ENCODE peak calls at places on chromosomes 6 and 20, in four cellular contexts. D, F, P and V are unnamed samples. For H3K36me3, the result is how much of the 10 kb centered on the place peaks cover.

GRCh38 chr6:167497387-167498056 is 172.6 kb downstream of the TTLL2 start:
- DNase-seq in P (no peak), D (peak), F (no peak), V (no peak)

GRCh38 chr20:57662028-57662312 is 41.7 kb upstream of the ZBP1 start:
- DNase-seq in D (no peak), F (no peak), P (no peak), V (no peak)

GRCh38 chr6:147578159-147578558 is 69.7 kb downstream of the SAMD5 start:
- DNase-seq in D (no peak), P (no peak), F (no peak), V (no peak)

GRCh38 chr6:2626381-2626780 is 124.3 kb downstream of the MYLK4 start:
- DNase-seq in F (no peak), P (no peak), D (peak), V (no peak)

GRCh38 chr6:43665376-43665775 is 20.5 kb downstream of the RSPH9 start:
- DNase-seq in D (no peak), F (no peak), P (no peak), V (peak)

GRCh38 chr6:29552512-29553051 is 7.0 kb downstream of the UBD start:
- DNase-seq in P (no peak), F (peak), D (peak), V (peak)

GRCh38 chr6:116410945-116411623 is 40.3 kb downstream of the DSE start:
- DNase-seq in F (no peak), P (no peak), D (peak), V (no peak)

GRCh38 chr6:149059557-149059956 is 258.0 kb upstream of the TAB2 start:
- DNase-seq in F (no peak), P (no peak), D (no peak), V (peak)

GRCh38 chr6:34616230-34616591 is 60.1 kb upstream of the SPDEF start:
- DNase-seq in P (no peak), F (no peak), D (no peak), V (no peak)

GRCh38 chr20:50879649-50880550 is 51.3 kb downstream of the ADNP start:
- DNase-seq in P (no peak), D (no peak), F (no peak), V (no peak)

GRCh38 chr20:56249244-56249955 is 868 bp downstream of the MC3R start:
- DNase-seq in F (peak), D (no peak), P (no peak), V (peak)

GRCh38 chr6:13098808-13099570 is 229.3 kb downstream of the TBC1D7 start:
- DNase-seq in P (no peak), F (no peak), D (no peak), V (no peak)

GRCh38 chr20:36604952-36605308 is 649 bp upstream of the RAB5IF start:
- DNase-seq in F (no peak), D (no peak), P (no peak), V (no peak)

GRCh38 chr6:159152014-159152413 is 17.2 kb upstream of the FNDC1 start:
- DNase-seq in F (no peak), D (no peak), P (no peak), V (no peak)

GRCh38 chr6:153117986-153118886 is 12.8 kb downstream of the RGS17 start:
- DNase-seq in D (peak), P (no peak), F (no peak), V (peak)

GRCh38 chr6:141488466-141488865 is 644.3 kb upstream of the GJE1 start:
- DNase-seq in F (no peak), D (peak), P (no peak), V (no peak)

GRCh38 chr6:165232277-165232654 is 77.1 kb downstream of the C6orf118 start:
- DNase-seq in D (no peak), F (no peak), P (no peak), V (no peak)

GRCh38 chr20:33842346-33842745 is 31.2 kb downstream of the CHMP4B start:
- DNase-seq in D (no peak), P (no peak), F (no peak), V (no peak)

GRCh38 chr6:163414367-163415175 is at the start of gene QKI:
- DNase-seq in F (peak), D (peak), P (peak), V (peak)

GRCh38 chr6:34389034-34389433 is 3.4 kb downstream of the NUDT3 start:
- DNase-seq in F (no peak), D (no peak), P (no peak), V (no peak)

GRCh38 chr6:45543298-45544235 is 165.8 kb upstream of the SUPT3H start:
- DNase-seq in F (no peak), P (no peak), D (peak), V (no peak)

GRCh38 chr6:9437836-9438235 is 977.0 kb downstream of the TFAP2A start:
- DNase-seq in D (no peak), F (no peak), P (no peak), V (no peak)

GRCh38 chr6:77015350-77015749 is 447.9 kb downstream of the HTR1B start:
- DNase-seq in F (no peak), D (peak), P (no peak), V (no peak)

GRCh38 chr6:169398342-169399105 is 144.9 kb upstream of the THBS2 start:
- DNase-seq in F (no peak), P (no peak), D (no peak), V (no peak)

GRCh38 chr20:11454966-11455799 is 462.5 kb upstream of the BTBD3 start:
- DNase-seq in D (peak), F (no peak), P (no peak), V (peak)

GRCh38 chr6:40555092-40555491 is 32.1 kb downstream of the LRFN2 start:
- DNase-seq in D (no peak), P (no peak), F (no peak), V (no peak)

GRCh38 chr20:33830371-33830770 is 19.2 kb downstream of the CHMP4B start:
- DNase-seq in P (no peak), F (no peak), D (peak), V (no peak)

GRCh38 chr20:36155991-36156390 is 1.5 kb downstream of the EPB41L1 start:
- DNase-seq in F (no peak), P (no peak), D (no peak), V (no peak)

GRCh38 chr6:43247115-43247999 is 4.1 kb downstream of the TTBK1 start:
- DNase-seq in F (no peak), D (peak), P (peak), V (no peak)

GRCh38 chr6:76026101-76026500 is 46.4 kb downstream of the IMPG1 start:
- DNase-seq in P (peak), D (peak), F (peak), V (no peak)

GRCh38 chr20:4041748-4042411 is 26.5 kb upstream of the RNF24 start:
- DNase-seq in P (no peak), D (peak), F (peak), V (peak)

GRCh38 chr6:38982470-38982869 is 66.1 kb upstream of the GLP1R start:
- DNase-seq in P (no peak), F (no peak), D (no peak), V (no peak)

GRCh38 chr6:111403388-111403787 is 79.6 kb downstream of the REV3L start:
- DNase-seq in F (no peak), P (no peak), D (no peak), V (no peak)

GRCh38 chr6:41021832-41022231 is 17.2 kb downstream of the UNC5CL start:
- DNase-seq in F (no peak), D (peak), P (no peak), V (no peak)

GRCh38 chr20:17822540-17823155 is 122.9 kb downstream of the BANF2 start:
- DNase-seq in P (no peak), F (no peak), D (no peak), V (no peak)
- H2AK5ac ChIP-seq in P (no peak), F (no peak), D (no peak), V (no peak)

GRCh38 chr6:82959385-82959941 is 106.2 kb downstream of the UBE3D start:
- DNase-seq in F (peak), D (peak), P (peak), V (peak)
- H2BK12ac ChIP-seq in F (peak), D (peak), P (no peak), V (no peak)

DNA sequence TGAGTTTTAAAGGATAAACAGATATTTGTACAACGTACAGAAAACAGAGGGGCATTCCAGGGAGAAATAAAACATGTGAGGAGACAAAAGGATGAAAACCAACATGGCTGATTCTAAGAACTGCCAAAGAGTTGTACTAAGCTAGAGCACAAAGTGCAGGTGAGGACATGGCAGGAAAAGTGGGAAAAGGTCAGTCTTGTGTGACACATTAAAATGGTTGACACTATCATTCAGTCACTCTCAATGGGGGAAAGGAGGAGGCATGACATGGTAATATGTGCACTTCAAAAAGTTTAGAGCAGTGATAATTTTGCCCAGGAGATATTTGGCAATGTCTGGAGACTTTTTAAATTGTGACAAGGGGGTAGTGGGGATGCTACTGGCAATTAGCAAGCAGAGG is 21.8 kb downstream of the PHIP start:
- DNase-seq in P (no peak), F (no peak), D (no peak), V (no peak)
- H3K36me3 ChIP-seq in P (half or more), F (under half), D (under half), V (under half)

GRCh38 chr20:19981091-19981490 is 36.1 kb upstream of the NAA20 start:
- DNase-seq in P (no peak), F (no peak), D (peak), V (no peak)

GRCh38 chr20:19991826-19992225 is 25.3 kb upstream of the NAA20 start:
- DNase-seq in P (no peak), F (no peak), D (peak), V (no peak)

GRCh38 chr20:19986419-19986818 is 30.7 kb upstream of the NAA20 start:
- DNase-seq in D (peak), P (no peak), F (no peak), V (no peak)

GRCh38 chr20:19990911-19991707 is 26.1 kb upstream of the NAA20 start:
- DNase-seq in F (no peak), P (no peak), D (no peak), V (peak)

DNA sequence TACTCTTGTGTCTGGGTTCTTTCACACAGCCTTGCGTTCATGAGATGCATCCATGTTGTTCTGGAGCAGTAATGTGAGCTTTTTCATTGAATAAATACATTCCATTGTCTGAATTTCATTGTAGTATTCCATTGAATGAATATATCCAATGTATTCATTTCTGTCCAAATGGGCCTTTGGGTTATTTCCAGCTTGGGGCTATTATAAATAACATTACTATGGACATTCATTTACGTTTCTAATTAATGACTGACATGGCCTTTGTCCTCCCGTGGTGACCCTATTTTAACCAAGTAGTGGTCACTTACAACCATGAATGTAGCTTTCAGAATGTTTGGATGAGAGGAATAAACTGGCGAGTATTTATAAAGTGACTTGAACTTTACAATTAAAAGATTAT is 30.1 kb upstream of the NAA20 start:
- DNase-seq in D (no peak), P (no peak), F (no peak), V (no peak)
- H2AK5ac ChIP-seq in D (no peak), P (no peak), F (no peak), V (peak)

GRCh38 chr20:41425180-41425884 is 58.7 kb upstream of the EMILIN3 start:
- DNase-seq in F (no peak), P (no peak), D (peak), V (no peak)

GRCh38 chr20:41423026-41423425 is 56.4 kb upstream of the EMILIN3 start:
- DNase-seq in P (no peak), F (no peak), D (no peak), V (no peak)

GRCh38 chr20:41426361-41426900 is 59.8 kb upstream of the EMILIN3 start:
- DNase-seq in F (no peak), P (no peak), D (no peak), V (no peak)

GRCh38 chr20:41424025-41424424 is 57.4 kb upstream of the EMILIN3 start:
- DNase-seq in P (no peak), D (no peak), F (no peak), V (no peak)

DNA sequence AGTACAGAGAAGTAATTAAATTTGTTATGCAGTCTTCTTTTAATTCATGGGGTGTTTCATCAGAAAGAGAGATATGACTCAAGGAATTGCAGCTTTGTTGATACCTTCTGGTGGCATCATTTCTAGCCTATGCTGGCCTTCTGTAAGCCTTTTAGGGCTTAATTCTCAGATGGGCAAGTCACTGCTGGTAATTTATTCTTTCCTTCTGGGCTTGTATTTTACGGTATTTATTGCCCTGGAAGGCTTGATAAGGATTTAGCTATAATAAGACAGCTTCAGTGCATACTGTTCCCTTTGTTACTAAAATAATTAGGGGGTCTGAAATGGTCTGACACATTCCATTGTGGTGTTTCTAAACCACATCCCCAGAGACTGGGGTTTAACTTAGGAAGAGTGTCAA is 57.9 kb upstream of the EMILIN3 start:
- DNase-seq in P (no peak), F (no peak), D (no peak), V (no peak)
- H2BK12ac ChIP-seq in P (no peak), F (no peak), D (no peak), V (no peak)

GRCh38 chr20:5569021-5569420 is 181.2 kb upstream of the SHLD1 start:
- DNase-seq in P (no peak), D (peak), F (no peak), V (peak)
- H3K36me3 ChIP-seq in P (half or more), D (under half), F (under half), V (under half)

DNA sequence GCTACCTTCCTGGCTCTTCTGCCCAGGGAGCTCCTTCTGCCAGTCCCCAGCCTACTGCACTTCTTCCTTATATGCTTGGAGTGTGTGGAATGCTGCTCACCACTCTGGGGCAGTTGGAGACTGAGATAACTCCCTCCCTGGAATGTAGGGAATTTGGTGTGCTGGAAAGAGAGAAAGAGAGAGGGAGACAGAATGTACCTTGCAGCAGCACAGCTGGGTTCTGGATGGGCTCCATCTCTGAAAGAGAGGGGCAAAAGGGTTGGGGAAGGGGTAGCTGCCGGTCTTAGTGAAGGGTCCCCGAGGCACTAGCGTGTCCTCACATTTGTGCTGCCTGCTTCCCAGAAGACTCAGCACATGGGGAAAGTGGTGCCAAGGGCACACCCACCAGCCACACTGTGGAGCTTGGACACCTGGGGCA is 40.2 kb upstream of the DDR1 start:
- DNase-seq in P (peak), F (no peak), D (peak), V (peak)
- H2AK5ac ChIP-seq in P (no peak), F (peak), D (peak), V (peak)

DNA sequence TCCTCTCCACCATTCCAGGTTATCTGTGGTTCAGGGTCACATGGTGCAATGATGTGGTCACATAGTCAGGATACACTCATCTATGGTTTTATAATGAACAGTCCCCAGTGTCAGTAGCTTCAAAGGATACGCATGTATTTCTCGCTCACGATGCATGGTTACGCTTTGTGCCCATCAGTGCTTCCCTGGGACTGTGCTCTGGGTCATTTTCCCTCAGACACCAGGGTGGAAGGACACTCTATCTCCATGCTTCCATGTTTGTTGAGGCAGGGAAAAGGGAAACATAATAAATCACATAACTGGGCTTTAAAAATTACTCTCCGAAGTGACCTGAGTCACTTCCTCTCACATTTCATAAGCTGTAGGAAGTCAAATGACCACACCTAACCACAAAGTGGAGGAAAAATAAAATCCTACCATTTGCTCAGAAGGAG is 394.8 kb upstream of the NOX3 start:
- DNase-seq in P (no peak), F (no peak), D (peak), V (no peak)
- H2BK12ac ChIP-seq in P (no peak), F (no peak), D (peak), V (no peak)

DNA sequence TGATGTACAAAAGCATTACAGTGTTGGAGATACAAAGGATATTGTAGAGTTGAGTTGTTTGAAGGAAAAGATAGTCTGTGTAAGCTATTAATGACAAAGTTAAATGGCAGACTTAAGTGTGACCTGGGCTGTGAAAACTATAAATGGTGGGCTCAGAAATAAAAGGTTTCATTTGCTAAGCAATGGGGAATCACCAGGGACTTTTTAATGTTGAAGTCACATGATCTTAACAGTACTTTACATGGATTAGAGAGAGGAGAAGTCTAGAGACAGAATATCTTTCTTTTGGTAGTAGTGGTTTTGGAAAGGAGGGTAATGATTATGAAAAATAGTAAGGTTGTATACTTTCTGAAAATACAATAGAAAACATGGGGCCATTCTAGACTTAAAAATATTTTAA is 67.1 kb downstream of the SCAF8 start:
- DNase-seq in D (no peak), P (no peak), F (no peak), V (no peak)
- H3K36me3 ChIP-seq in D (under half), P (half or more), F (under half), V (under half)

GRCh38 chr6:3751019-3751729 is at the start of gene PXDC1:
- DNase-seq in F (peak), P (peak), D (peak), V (peak)
- H2AK5ac ChIP-seq in F (no peak), P (peak), D (peak), V (peak)